ENCODE peak calls at places on chromosomes 16 and 17, in eight cellular contexts. One of them, this sample, is unnamed.

GRCh38 chr17:81365148-81365600 is 30.1 kb upstream of the BAHCC1 start:
- DNase-seq in GM12878: no peak
- DNase-seq in IMR-90: peak
- DNase-seq in A549: no peak
- DNase-seq in tibial nerve: no peak
- DNase-seq in lower leg skin: no peak
- DNase-seq in esophagus squamous epithelium: no peak
- DNase-seq in uterus: peak
- DNase-seq in this sample: peak

GRCh38 chr16:2897110-2897509 is 14.1 kb downstream of the FLYWCH2 start:
- DNase-seq in esophagus squamous epithelium: no peak
- DNase-seq in IMR-90: peak
- DNase-seq in lower leg skin: no peak
- DNase-seq in A549: no peak
- DNase-seq in GM12878: no peak
- DNase-seq in tibial nerve: no peak
- DNase-seq in uterus: no peak
- DNase-seq in this sample: no peak

GRCh38 chr16:27429981-27430441 is 28.0 kb downstream of the IL21R start:
- DNase-seq in esophagus squamous epithelium: no peak
- DNase-seq in tibial nerve: no peak
- DNase-seq in A549: no peak
- DNase-seq in uterus: no peak
- DNase-seq in GM12878: no peak
- DNase-seq in lower leg skin: peak
- DNase-seq in IMR-90: no peak
- DNase-seq in this sample: peak

GRCh38 chr17:66884931-66885330 is 50.0 kb downstream of the CACNG5 start:
- DNase-seq in GM12878: no peak
- DNase-seq in tibial nerve: no peak
- DNase-seq in IMR-90: no peak
- DNase-seq in uterus: no peak
- DNase-seq in lower leg skin: no peak
- DNase-seq in A549: no peak
- DNase-seq in esophagus squamous epithelium: no peak
- DNase-seq in this sample: no peak

GRCh38 chr17:37830151-37830993 is 85.5 kb upstream of the HNF1B start:
- DNase-seq in IMR-90: no peak
- DNase-seq in GM12878: peak
- DNase-seq in uterus: no peak
- DNase-seq in A549: no peak
- DNase-seq in tibial nerve: no peak
- DNase-seq in lower leg skin: no peak
- DNase-seq in esophagus squamous epithelium: no peak
- DNase-seq in this sample: no peak

GRCh38 chr16:80023865-80024264 is 423.3 kb upstream of the MAF start:
- DNase-seq in tibial nerve: no peak
- DNase-seq in lower leg skin: no peak
- DNase-seq in IMR-90: peak
- DNase-seq in GM12878: no peak
- DNase-seq in esophagus squamous epithelium: no peak
- DNase-seq in A549: peak
- DNase-seq in uterus: no peak
- DNase-seq in this sample: no peak

GRCh38 chr17:57597531-57598453 is 147.3 kb downstream of the CCDC182 start:
- DNase-seq in IMR-90: peak
- DNase-seq in A549: peak
- DNase-seq in tibial nerve: peak
- DNase-seq in uterus: peak
- DNase-seq in esophagus squamous epithelium: no peak
- DNase-seq in lower leg skin: peak
- DNase-seq in GM12878: no peak
- DNase-seq in this sample: peak

GRCh38 chr16:57069635-57070350 is 22.6 kb upstream of the CPNE2 start:
- DNase-seq in lower leg skin: no peak
- DNase-seq in uterus: no peak
- DNase-seq in IMR-90: no peak
- DNase-seq in A549: no peak
- DNase-seq in GM12878: no peak
- DNase-seq in tibial nerve: no peak
- DNase-seq in esophagus squamous epithelium: no peak
- DNase-seq in this sample: no peak

GRCh38 chr16:67431077-67431804 is at the start of gene HSD11B2:
- DNase-seq in IMR-90: peak
- DNase-seq in A549: peak
- DNase-seq in esophagus squamous epithelium: no peak
- DNase-seq in GM12878: no peak
- DNase-seq in lower leg skin: no peak
- DNase-seq in tibial nerve: no peak
- DNase-seq in uterus: peak
- DNase-seq in this sample: peak

GRCh38 chr17:50763716-50764450 is 3.4 kb downstream of the ANKRD40CL start:
- DNase-seq in IMR-90: no peak
- DNase-seq in A549: no peak
- DNase-seq in uterus: no peak
- DNase-seq in lower leg skin: no peak
- DNase-seq in esophagus squamous epithelium: no peak
- DNase-seq in GM12878: no peak
- DNase-seq in tibial nerve: no peak
- DNase-seq in this sample: no peak

GRCh38 chr17:79874329-79874981 is 35.2 kb upstream of the CBX4 start:
- DNase-seq in IMR-90: peak
- DNase-seq in lower leg skin: no peak
- DNase-seq in uterus: no peak
- DNase-seq in tibial nerve: no peak
- DNase-seq in GM12878: no peak
- DNase-seq in esophagus squamous epithelium: no peak
- DNase-seq in A549: peak
- DNase-seq in this sample: no peak

GRCh38 chr17:49975531-49975930 is 6.5 kb downstream of the DLX4 start:
- DNase-seq in uterus: no peak
- DNase-seq in lower leg skin: no peak
- DNase-seq in esophagus squamous epithelium: no peak
- DNase-seq in tibial nerve: no peak
- DNase-seq in A549: no peak
- DNase-seq in IMR-90: no peak
- DNase-seq in GM12878: no peak
- DNase-seq in this sample: no peak

GRCh38 chr16:75116081-75116910 is at the start of gene LDHD:
- DNase-seq in A549: peak
- DNase-seq in IMR-90: no peak
- DNase-seq in GM12878: no peak
- DNase-seq in tibial nerve: peak
- DNase-seq in lower leg skin: peak
- DNase-seq in uterus: peak
- DNase-seq in esophagus squamous epithelium: no peak
- DNase-seq in this sample: peak
- TF ChIP-seq POLR2A in A549: no peak
- TF ChIP-seq POLR2A in IMR-90: no peak
- TF ChIP-seq POLR2A in GM12878: no peak
- TF ChIP-seq POLR2A in tibial nerve: peak
- TF ChIP-seq POLR2A in lower leg skin: no peak
- TF ChIP-seq POLR2A in uterus: peak
- TF ChIP-seq POLR2A in esophagus squamous epithelium: no peak
- TF ChIP-seq POLR2A in this sample: no peak

GRCh38 chr17:28391401-28391800 is 14.6 kb downstream of the SLC46A1 start:
- DNase-seq in A549: no peak
- DNase-seq in IMR-90: no peak
- DNase-seq in uterus: no peak
- DNase-seq in tibial nerve: no peak
- DNase-seq in lower leg skin: no peak
- DNase-seq in GM12878: no peak
- DNase-seq in esophagus squamous epithelium: no peak
- DNase-seq in this sample: no peak
- TF ChIP-seq CTCF in A549: no peak
- TF ChIP-seq CTCF in IMR-90: no peak
- TF ChIP-seq CTCF in uterus: no peak
- TF ChIP-seq CTCF in tibial nerve: no peak
- TF ChIP-seq CTCF in lower leg skin: no peak
- TF ChIP-seq CTCF in GM12878: no peak
- TF ChIP-seq CTCF in esophagus squamous epithelium: no peak
- TF ChIP-seq CTCF in this sample: no peak

DNA sequence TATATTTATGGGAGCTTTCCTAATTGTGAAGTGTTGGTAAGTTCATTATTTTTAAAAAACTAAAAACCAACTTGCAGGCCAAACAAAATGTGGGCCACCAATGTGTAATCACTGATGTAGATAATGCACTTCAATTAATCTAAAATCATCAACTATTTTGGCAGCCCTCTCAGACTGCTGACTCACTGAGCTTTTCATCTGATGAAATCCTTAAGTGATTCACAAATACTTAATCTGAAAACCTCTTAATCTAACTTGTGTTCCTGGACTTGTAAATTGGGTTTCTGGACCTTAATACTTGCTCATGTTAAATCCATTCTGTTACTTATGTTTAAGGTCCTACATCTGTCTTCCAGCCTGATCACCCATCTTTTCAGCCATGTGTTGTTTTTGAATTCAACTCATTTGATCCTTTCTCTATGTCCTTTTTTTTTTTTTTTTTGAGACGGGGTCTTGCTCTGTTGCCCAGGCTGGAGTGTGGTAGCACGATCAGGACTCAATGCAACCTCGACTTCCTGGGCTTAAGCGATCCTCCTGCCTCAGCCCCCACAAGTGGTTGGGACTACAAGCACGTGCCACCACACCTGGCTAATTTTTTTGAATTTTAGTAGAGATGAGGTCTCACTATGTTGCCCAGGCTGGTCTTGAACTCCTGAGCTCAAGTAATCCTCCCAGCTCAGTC is 39.0 kb downstream of the PRKCB start:
- DNase-seq in lower leg skin: no peak
- DNase-seq in GM12878: no peak
- DNase-seq in A549: no peak
- DNase-seq in IMR-90: no peak
- DNase-seq in tibial nerve: no peak
- DNase-seq in uterus: no peak
- DNase-seq in esophagus squamous epithelium: no peak
- DNase-seq in this sample: no peak
- TF ChIP-seq POLR2A in lower leg skin: no peak
- TF ChIP-seq POLR2A in GM12878: no peak
- TF ChIP-seq POLR2A in A549: no peak
- TF ChIP-seq POLR2A in IMR-90: no peak
- TF ChIP-seq POLR2A in tibial nerve: no peak
- TF ChIP-seq POLR2A in uterus: no peak
- TF ChIP-seq POLR2A in esophagus squamous epithelium: no peak
- TF ChIP-seq POLR2A in this sample: no peak

DNA sequence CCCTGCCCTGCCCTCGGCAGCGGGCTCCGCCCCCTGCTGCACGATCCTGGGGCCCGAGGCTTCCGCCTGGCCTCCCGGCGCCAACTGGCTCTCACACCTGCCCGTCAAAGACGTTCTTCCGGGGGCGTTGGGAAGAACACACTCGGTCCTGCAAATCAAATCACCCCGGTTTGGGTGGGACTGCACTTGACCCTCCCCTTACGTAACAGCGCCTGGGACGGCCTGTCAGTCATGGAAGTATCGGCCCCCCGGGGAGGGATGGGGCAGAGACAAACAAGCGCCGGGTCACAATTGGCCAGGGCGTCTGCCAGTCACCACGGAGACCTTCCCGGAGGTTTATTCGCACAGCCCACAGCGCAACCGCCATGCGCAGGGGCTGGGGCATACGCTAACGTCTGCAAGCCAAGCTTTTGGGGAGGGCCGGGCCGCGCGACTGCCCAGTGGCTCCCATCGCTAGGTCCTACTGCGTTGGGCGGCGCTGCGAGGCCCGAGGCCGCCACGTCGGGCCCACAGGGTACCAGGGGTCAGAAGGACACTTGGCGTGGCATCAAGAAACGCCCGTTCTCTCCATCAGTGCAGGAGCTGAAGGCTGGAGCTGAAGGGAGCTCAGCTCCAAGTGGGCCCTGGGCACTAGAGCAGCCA is 382 bp upstream of the AKTIP start:
- DNase-seq in lower leg skin: peak
- DNase-seq in esophagus squamous epithelium: peak
- DNase-seq in tibial nerve: peak
- DNase-seq in IMR-90: peak
- DNase-seq in GM12878: peak
- DNase-seq in uterus: peak
- DNase-seq in A549: peak
- DNase-seq in this sample: peak
- TF ChIP-seq CTCF in lower leg skin: no peak
- TF ChIP-seq CTCF in esophagus squamous epithelium: no peak
- TF ChIP-seq CTCF in tibial nerve: peak
- TF ChIP-seq CTCF in IMR-90: no peak
- TF ChIP-seq CTCF in GM12878: no peak
- TF ChIP-seq CTCF in uterus: peak
- TF ChIP-seq CTCF in A549: no peak
- TF ChIP-seq CTCF in this sample: peak

DNA sequence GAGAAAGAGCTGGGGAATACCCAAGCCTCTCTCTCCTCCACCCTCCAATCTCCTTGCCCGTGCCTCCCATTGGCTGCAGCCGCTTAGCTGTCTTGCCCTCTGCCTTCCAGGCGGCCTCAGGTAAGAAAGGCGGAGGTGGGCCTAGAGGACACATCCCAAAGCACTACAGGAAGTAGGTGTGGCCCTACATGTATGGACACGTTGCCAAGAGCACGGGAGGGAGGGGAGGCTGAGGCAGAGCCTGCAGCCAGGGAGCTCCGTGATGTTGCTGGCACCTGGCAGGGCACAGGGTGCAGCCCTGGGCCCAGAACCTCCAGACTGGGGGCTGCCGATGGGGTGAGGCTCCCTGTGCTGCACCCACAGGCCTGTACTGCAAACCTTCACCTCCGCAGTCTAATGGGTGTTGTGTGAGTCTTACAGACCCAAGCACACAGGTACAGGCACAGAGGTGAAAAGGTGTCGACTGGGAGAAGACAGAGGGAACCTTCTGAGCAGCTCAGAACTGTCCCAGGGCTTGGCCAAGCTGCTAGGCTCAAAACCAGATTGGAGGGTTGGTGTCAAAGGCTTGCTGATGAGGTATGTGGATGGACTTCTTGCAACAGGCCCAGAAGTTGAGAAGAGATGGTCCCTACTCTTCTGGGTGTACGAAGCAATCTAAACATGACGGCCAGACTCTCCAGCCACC is 23.5 kb upstream of the FOXK2 start:
- DNase-seq in GM12878: no peak
- DNase-seq in lower leg skin: peak
- DNase-seq in IMR-90: no peak
- DNase-seq in esophagus squamous epithelium: no peak
- DNase-seq in A549: no peak
- DNase-seq in uterus: no peak
- DNase-seq in tibial nerve: no peak
- DNase-seq in this sample: no peak
- TF ChIP-seq POLR2A in GM12878: no peak
- TF ChIP-seq POLR2A in lower leg skin: no peak
- TF ChIP-seq POLR2A in IMR-90: no peak
- TF ChIP-seq POLR2A in esophagus squamous epithelium: no peak
- TF ChIP-seq POLR2A in A549: no peak
- TF ChIP-seq POLR2A in uterus: no peak
- TF ChIP-seq POLR2A in tibial nerve: no peak
- TF ChIP-seq POLR2A in this sample: no peak

DNA sequence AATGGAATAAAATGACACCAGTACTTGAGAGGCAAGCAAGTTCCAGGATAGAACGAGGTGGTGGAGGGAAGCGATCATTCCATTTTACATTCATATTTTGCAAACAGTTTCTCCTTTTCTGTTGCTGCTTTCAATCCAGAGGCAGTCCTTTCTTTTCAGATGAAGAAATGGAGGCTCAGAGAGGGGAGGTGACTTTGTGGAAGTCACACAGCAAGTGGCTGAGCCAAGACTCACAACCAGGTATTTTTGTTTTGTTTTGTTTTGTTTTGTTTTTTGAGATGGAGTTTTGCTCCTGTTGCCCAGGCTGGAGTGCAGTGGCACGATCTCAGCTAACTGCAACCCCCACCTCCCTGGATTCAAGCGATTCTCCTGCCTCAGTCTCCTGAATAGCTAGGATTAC is 29.3 kb downstream of the GPR142 start:
- DNase-seq in A549: no peak
- DNase-seq in GM12878: no peak
- DNase-seq in tibial nerve: no peak
- DNase-seq in IMR-90: no peak
- DNase-seq in lower leg skin: no peak
- DNase-seq in uterus: no peak
- DNase-seq in esophagus squamous epithelium: no peak
- DNase-seq in this sample: no peak
- TF ChIP-seq CTCF in A549: no peak
- TF ChIP-seq CTCF in GM12878: no peak
- TF ChIP-seq CTCF in tibial nerve: no peak
- TF ChIP-seq CTCF in IMR-90: no peak
- TF ChIP-seq CTCF in lower leg skin: no peak
- TF ChIP-seq CTCF in uterus: no peak
- TF ChIP-seq CTCF in esophagus squamous epithelium: no peak
- TF ChIP-seq CTCF in this sample: no peak

This sample was measured in stomach.